ENCODE peak calls at places on chromosomes 11 and 22, in six cellular contexts. C is A549, G is K562, S is NB4, V is endothelial cell of umbilical vein, I is GM12878. R is an unnamed sample.

GRCh38 chr22:40721266-40721665 is 42.0 kb downstream of the MCHR1 start:
- DNase-seq in I (no peak), G (no peak), S (peak), V (no peak), C (no peak), R (peak)

GRCh38 chr11:78577495-78577894 is 2.8 kb upstream of the NARS2 start:
- DNase-seq in C (no peak), S (peak), G (no peak), V (no peak), I (no peak), R (no peak)

GRCh38 chr11:68750197-68750987 is 928 bp downstream of the TESMIN start:
- DNase-seq in S (no peak), C (no peak), G (peak), V (no peak), I (no peak), R (no peak)

GRCh38 chr11:78030429-78031325 is 7.6 kb upstream of the KCTD14 start:
- DNase-seq in C (no peak), G (no peak), I (no peak), S (no peak), V (peak), R (peak)

GRCh38 chr11:33492569-33492968 is 208.1 kb downstream of the C11orf91 start:
- DNase-seq in V (no peak), C (no peak), G (no peak), S (no peak), I (no peak), R (no peak)

GRCh38 chr11:102929966-102930365 is 25.6 kb downstream of the MMP13 start:
- DNase-seq in C (no peak), V (no peak), G (no peak), I (no peak), S (no peak), R (no peak)

GRCh38 chr11:24651873-24652272 is 155.0 kb downstream of the LUZP2 start:
- DNase-seq in V (no peak), I (no peak), S (no peak), G (no peak), C (no peak), R (no peak)

GRCh38 chr11:32198053-32198452 is 107.2 kb downstream of the RCN1 start:
- DNase-seq in V (no peak), I (no peak), C (no peak), G (no peak), S (no peak), R (no peak)

GRCh38 chr11:87351671-87352070 is 313.9 kb downstream of the TMEM135 start:
- DNase-seq in S (peak), G (no peak), V (no peak), C (no peak), I (no peak), R (no peak)

GRCh38 chr11:14386895-14387480 is 28.0 kb upstream of the RRAS2 start:
- DNase-seq in S (no peak), V (peak), I (no peak), G (no peak), C (no peak), R (no peak)

GRCh38 chr11:126929186-126930085 is 71.1 kb downstream of the KIRREL3 start:
- DNase-seq in I (no peak), S (peak), G (no peak), V (no peak), C (no peak), R (no peak)

GRCh38 chr11:116871248-116871647 is 33.8 kb upstream of the APOA1 start:
- DNase-seq in V (no peak), C (no peak), S (no peak), G (no peak), I (no peak), R (no peak)

GRCh38 chr22:50490531-50491308 is 4.1 kb downstream of the MIOX start:
- DNase-seq in I (no peak), V (no peak), G (no peak), S (peak), C (no peak), R (no peak)

GRCh38 chr11:47070769-47071168 is 105.9 kb downstream of the ARFGAP2 start:
- DNase-seq in S (no peak), I (no peak), G (no peak), C (no peak), V (no peak), R (no peak)

GRCh38 chr11:12079726-12080556 is 30.4 kb upstream of the MICAL2 start:
- DNase-seq in C (peak), S (no peak), V (peak), I (no peak), G (no peak), R (peak)

GRCh38 chr11:62680825-62681240 is 2.0 kb upstream of the UBXN1 start:
- DNase-seq in C (peak), G (peak), V (peak), I (no peak), S (peak), R (peak)

GRCh38 chr22:50422046-50422445 is 52.8 kb downstream of the SBF1 start:
- DNase-seq in V (no peak), C (no peak), S (no peak), I (no peak), G (no peak), R (no peak)

GRCh38 chr22:31615940-31616314 is 46.1 kb downstream of the PISD start:
- DNase-seq in I (no peak), V (no peak), G (no peak), S (peak), C (no peak), R (no peak)

GRCh38 chr11:124878497-124879228 is 13.4 kb downstream of the ROBO3 start:
- DNase-seq in C (no peak), G (no peak), I (no peak), S (no peak), V (no peak), R (no peak)

GRCh38 chr11:29578806-29579205 is 438.0 kb downstream of the KCNA4 start:
- DNase-seq in C (no peak), I (no peak), V (no peak), S (no peak), G (no peak), R (no peak)

GRCh38 chr11:6475936-6476335 is 2.2 kb upstream of the TRIM3 start:
- DNase-seq in I (no peak), S (peak), V (no peak), C (no peak), G (no peak), R (peak)
- TF ChIP-seq MYC in I (no peak), S (no peak), V (no peak), C (no peak), G (no peak), R (no peak)

GRCh38 chr22:29482253-29482652 is 2.2 kb downstream of the NEFH start:
- DNase-seq in I (no peak), S (no peak), G (no peak), V (no peak), C (no peak), R (no peak)

GRCh38 chr22:29480262-29480511 is 169 bp downstream of the NEFH start:
- DNase-seq in V (no peak), G (no peak), I (no peak), S (no peak), C (no peak), R (no peak)

GRCh38 chr22:29481265-29482000 is 1.4 kb downstream of the NEFH start:
- DNase-seq in V (no peak), G (peak), S (no peak), C (no peak), I (no peak), R (no peak)

GRCh38 chr22:29479417-29480261 is at the start of gene NEFH:
- DNase-seq in C (no peak), I (no peak), G (peak), V (no peak), S (no peak), R (no peak)

DNA sequence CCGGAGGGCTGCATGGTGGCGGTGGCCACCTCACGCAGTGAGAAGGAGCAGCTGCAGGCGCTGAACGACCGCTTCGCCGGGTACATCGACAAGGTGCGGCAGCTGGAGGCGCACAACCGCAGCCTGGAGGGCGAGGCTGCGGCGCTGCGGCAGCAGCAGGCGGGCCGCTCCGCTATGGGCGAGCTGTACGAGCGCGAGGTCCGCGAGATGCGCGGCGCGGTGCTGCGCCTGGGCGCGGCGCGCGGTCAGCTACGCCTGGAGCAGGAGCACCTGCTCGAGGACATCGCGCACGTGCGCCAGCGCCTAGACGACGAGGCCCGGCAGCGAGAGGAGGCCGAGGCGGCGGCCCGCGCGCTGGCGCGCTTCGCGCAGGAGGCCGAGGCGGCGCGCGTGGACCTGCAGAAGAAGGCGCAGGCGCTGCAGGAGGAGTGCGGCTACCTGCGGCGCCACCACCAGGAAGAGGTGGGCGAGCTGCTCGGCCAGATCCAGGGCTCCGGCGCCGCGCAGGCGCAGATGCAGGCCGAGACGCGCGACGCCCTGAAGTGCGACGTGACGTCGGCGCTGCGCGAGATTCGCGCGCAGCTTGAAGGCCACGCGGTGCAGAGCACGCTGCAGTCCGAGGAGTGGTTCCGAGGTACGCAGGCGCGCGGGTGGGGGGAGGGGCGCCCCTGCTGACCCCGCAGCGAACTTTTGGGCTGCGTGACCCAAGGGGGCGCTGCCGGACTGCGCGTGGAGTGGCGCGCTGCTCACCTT is 670 bp downstream of the NEFH start:
- DNase-seq in V (peak), C (no peak), G (peak), I (peak), S (no peak), R (no peak)
- TF ChIP-seq MYC in V (no peak), C (no peak), G (peak), I (no peak), S (no peak), R (no peak)

GRCh38 chr11:130834886-130835285 is 81.4 kb downstream of the SNX19 start:
- DNase-seq in V (no peak), S (no peak), C (no peak), I (no peak), G (no peak), R (no peak)

GRCh38 chr11:130831506-130832385 is 84.5 kb downstream of the SNX19 start:
- DNase-seq in S (no peak), C (no peak), V (no peak), I (no peak), G (no peak), R (no peak)

GRCh38 chr11:130829801-130830562 is 86.3 kb downstream of the SNX19 start:
- DNase-seq in V (no peak), C (no peak), S (no peak), G (no peak), I (no peak), R (no peak)

GRCh38 chr11:130830563-130830950 is 85.7 kb downstream of the SNX19 start:
- DNase-seq in V (no peak), I (no peak), S (no peak), G (no peak), C (no peak), R (no peak)

GRCh38 chr11:130832571-130833432 is 83.5 kb downstream of the SNX19 start:
- DNase-seq in V (no peak), G (no peak), I (no peak), S (no peak), C (no peak), R (no peak)
- TF ChIP-seq MYC in V (no peak), G (no peak), I (no peak), S (no peak), C (no peak), R (no peak)

GRCh38 chr11:7016011-7016410 is 4.1 kb downstream of the ZNF214 start:
- DNase-seq in G (no peak), S (no peak), V (no peak), C (no peak), I (no peak), R (no peak)

GRCh38 chr11:7019500-7020182 is 505 bp downstream of the ZNF214 start:
- DNase-seq in I (no peak), C (no peak), S (no peak), V (no peak), G (no peak), R (no peak)

DNA sequence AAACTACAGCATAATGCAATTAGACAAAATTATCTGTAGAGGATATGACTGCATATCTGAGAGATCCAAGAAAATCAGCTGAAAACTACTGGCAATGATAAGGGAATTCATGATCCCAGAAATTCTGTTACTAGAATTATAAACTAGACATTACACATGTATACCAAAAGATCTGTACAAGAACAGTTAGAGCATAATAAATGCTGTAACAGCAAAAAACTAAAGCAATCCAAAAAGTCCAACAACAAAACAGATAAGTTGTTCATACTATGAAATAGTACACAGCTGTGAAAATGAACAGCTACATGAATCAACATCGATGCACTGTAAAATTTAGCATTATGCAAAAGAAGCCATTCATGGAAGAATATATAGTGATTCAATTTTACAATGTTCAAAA is 6.0 kb downstream of the ZNF214 start:
- DNase-seq in I (no peak), G (no peak), C (no peak), S (no peak), V (no peak), R (no peak)
- TF ChIP-seq MYC in I (no peak), G (no peak), C (no peak), S (no peak), V (no peak), R (no peak)

DNA sequence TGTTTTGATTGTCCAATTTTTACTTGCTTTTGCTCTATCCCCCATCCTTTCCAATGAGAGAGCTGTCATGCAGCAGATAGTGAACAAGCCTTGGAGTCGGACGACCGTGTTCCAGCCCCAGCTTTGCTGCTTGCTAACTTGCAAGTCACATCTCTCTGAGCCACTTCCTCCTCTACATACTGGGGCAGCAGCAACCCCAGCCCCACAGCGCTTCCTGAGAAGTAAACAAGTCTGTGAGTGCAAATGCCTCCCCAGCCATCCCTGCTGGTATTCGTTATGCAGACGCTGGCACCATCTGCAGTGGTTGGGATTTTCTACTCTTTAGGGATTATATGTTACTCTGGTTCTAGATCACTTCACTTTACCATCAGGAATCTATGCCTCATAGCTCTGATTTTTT is 35.0 kb downstream of the TPBGL start:
- DNase-seq in C (no peak), V (peak), G (no peak), I (no peak), S (peak), R (no peak)
- TF ChIP-seq MYC in C (no peak), V (no peak), G (no peak), I (no peak), S (no peak), R (no peak)

GRCh38 chr11:72759468-72759867 is 7.3 kb upstream of the ARAP1 start:
- DNase-seq in S (no peak), G (no peak), C (no peak), V (no peak), I (no peak), R (no peak)

GRCh38 chr11:72755794-72756285 is 3.6 kb upstream of the ARAP1 start:
- DNase-seq in I (no peak), C (no peak), G (no peak), V (no peak), S (no peak), R (no peak)

GRCh38 chr11:72758690-72759389 is 6.6 kb upstream of the ARAP1 start:
- DNase-seq in I (no peak), V (no peak), S (no peak), G (peak), C (no peak), R (no peak)

GRCh38 chr11:72760543-72761400 is 8.6 kb upstream of the ARAP1 start:
- DNase-seq in G (no peak), I (no peak), V (no peak), S (no peak), C (no peak), R (no peak)

DNA sequence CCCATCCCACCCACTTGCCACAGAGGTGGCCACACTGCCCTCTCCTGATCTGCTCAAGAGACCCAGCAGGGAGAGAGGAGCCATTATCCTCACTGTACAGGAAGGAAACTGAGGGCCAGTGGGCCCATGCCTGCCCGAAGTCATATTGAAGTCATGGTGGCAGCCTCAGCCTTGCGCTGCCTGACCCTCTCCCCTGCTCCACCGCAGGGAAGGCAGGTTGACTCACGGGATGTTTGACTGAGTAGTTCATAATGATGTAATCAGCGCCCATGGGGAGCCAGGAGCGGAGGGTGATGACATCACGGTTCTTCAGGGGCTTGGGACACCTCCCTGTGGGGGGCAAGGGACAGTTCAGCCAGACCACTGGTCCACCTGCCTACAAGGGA is 6.1 kb upstream of the ARAP1 start:
- DNase-seq in C (no peak), S (peak), G (peak), I (no peak), V (no peak), R (no peak)
- TF ChIP-seq MYC in C (no peak), S (no peak), G (no peak), I (no peak), V (no peak), R (no peak)

DNA sequence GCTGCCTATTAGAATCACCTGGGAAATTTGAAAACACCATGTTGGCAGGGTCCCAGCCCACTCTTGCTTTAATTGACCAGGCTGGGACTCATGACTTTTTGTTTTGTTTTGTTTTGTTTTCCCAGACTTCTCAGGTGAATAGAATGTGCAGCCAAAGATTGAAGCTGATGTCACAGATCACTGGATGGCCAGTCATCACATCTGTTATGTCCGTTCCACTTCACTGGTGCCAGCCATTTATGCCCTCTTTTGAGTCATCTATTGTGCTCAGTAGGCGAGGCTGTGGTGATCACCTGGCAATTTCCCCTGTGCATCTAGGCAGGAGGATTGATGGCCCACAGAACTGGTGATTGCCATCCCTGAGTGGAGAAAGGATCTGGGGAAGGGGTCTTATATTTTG is 297.3 kb downstream of the INSC start:
- DNase-seq in V (no peak), S (no peak), C (no peak), I (peak), G (no peak), R (no peak)
- TF ChIP-seq MYC in V (no peak), S (no peak), C (no peak), I (no peak), G (no peak), R (no peak)